ENCODE peak calls at places on chromosomes 2 and 18, in six cellular contexts. X, P, R, I, U and L are unnamed samples.

GRCh38 chr2:176642074-176642473 is 372.8 kb downstream of the MTX2 start:
- DNase-seq in X (no peak), U (no peak), P (no peak), R (no peak), I (no peak), L (peak; percentile 62)

GRCh38 chr2:105626391-105626990 is 118.2 kb upstream of the NCK2 start:
- DNase-seq in P (no peak), I (no peak), U (no peak), R (no peak), X (no peak), L (no peak)

GRCh38 chr2:42256502-42256901 is 87.3 kb downstream of the EML4 start:
- DNase-seq in P (no peak), X (no peak), R (no peak), I (no peak), U (no peak), L (no peak)

GRCh38 chr2:42905341-42906114 is 113.1 kb upstream of the HAAO start:
- DNase-seq in X (no peak), P (no peak), R (no peak), I (no peak), U (no peak), L (no peak)

GRCh38 chr2:222797308-222797707 is 63.5 kb upstream of the ACSL3 start:
- DNase-seq in P (no peak), I (peak; percentile 8), U (no peak), X (no peak), R (no peak), L (peak; percentile 23)

GRCh38 chr18:28814365-28814764 is 637.4 kb upstream of the CDH2 start:
- DNase-seq in P (no peak), U (no peak), I (no peak), X (no peak), R (no peak), L (no peak)

GRCh38 chr18:59049726-59050660 is 89.7 kb upstream of the SEC11C start:
- DNase-seq in U (peak; percentile 17), P (no peak), R (no peak), I (no peak), X (no peak), L (no peak)

GRCh38 chr2:180987146-180987545 is 6.7 kb downstream of the UBE2E3 start:
- DNase-seq in X (no peak), U (no peak), I (no peak), P (no peak), R (no peak), L (no peak)

GRCh38 chr18:10304853-10305252 is 149.6 kb upstream of the APCDD1 start:
- DNase-seq in U (no peak), I (no peak), R (no peak), X (no peak), P (no peak), L (peak; percentile 78)

GRCh38 chr2:61970807-61971556 is 65.5 kb downstream of the COMMD1 start:
- DNase-seq in P (no peak), U (no peak), R (no peak), I (no peak), X (no peak), L (no peak)

GRCh38 chr2:57141269-57141668 is 905.3 kb upstream of the VRK2 start:
- DNase-seq in P (no peak), I (no peak), X (no peak), R (no peak), U (no peak), L (peak; percentile 7)